ENCODE peak calls at places on chromosomes 3 and 15, in seven cellular contexts. M, X, Y, G, C, E and K are unnamed samples.

GRCh38 chr3:154310840-154311239 is 13.4 kb downstream of the DHX36 start:
- DNase-seq in G (no peak), M (peak), Y (no peak), C (no peak), E (no peak), X (no peak), K (no peak)

GRCh38 chr15:58738051-58738707 is 11.3 kb downstream of the ADAM10 start:
- DNase-seq in Y (no peak), M (peak), E (no peak), C (no peak), X (no peak), G (no peak), K (peak)

GRCh38 chr3:172911142-172911541 is 160.6 kb downstream of the ECT2 start:
- DNase-seq in C (no peak), E (no peak), G (no peak), M (no peak), Y (no peak), X (no peak), K (no peak)

GRCh38 chr3:113124256-113124830 is 87.0 kb upstream of the BOC start:
- DNase-seq in E (no peak), Y (no peak), G (no peak), X (no peak), M (no peak), C (peak), K (no peak)

GRCh38 chr3:123143669-123144411 is 57.9 kb upstream of the SEC22A start:
- DNase-seq in C (no peak), G (peak), Y (no peak), X (no peak), E (no peak), M (peak), K (no peak)

GRCh38 chr15:89458440-89458839 is 37.9 kb downstream of the RHCG start:
- DNase-seq in Y (no peak), X (no peak), M (no peak), C (no peak), E (no peak), G (no peak), K (no peak)

GRCh38 chr3:13932578-13933295 is 52.9 kb upstream of the WNT7A start:
- DNase-seq in G (no peak), Y (no peak), M (peak), E (no peak), C (no peak), X (no peak), K (no peak)

GRCh38 chr3:59655616-59656015 is 605.8 kb upstream of the CFAP20DC start:
- DNase-seq in E (no peak), M (no peak), Y (no peak), C (no peak), G (no peak), X (no peak), K (no peak)

GRCh38 chr3:174125267-174125844 is 727.8 kb downstream of the NLGN1 start:
- DNase-seq in Y (peak), X (no peak), G (peak), C (no peak), E (no peak), M (peak), K (peak)

GRCh38 chr3:192816274-192816853 is 89.0 kb upstream of the FGF12 start:
- DNase-seq in M (peak), G (peak), Y (peak), X (no peak), E (no peak), C (no peak), K (peak)

GRCh38 chr3:126125781-126126251 is 41.9 kb upstream of the SLC41A3 start:
- DNase-seq in E (no peak), X (no peak), C (no peak), Y (no peak), G (no peak), M (no peak), K (no peak)

GRCh38 chr15:25175789-25176615 is 221.2 kb downstream of the SNRPN start:
- DNase-seq in C (no peak), E (no peak), M (no peak), G (no peak), Y (no peak), X (no peak), K (no peak)

GRCh38 chr15:35633677-35634076 is 87.7 kb upstream of the DPH6 start:
- DNase-seq in X (no peak), G (no peak), C (no peak), M (no peak), Y (no peak), E (no peak), K (no peak)

GRCh38 chr15:26889298-26889898 is 22.5 kb downstream of the GABRA5 start:
- DNase-seq in X (no peak), M (peak), G (peak), Y (peak), C (no peak), E (no peak), K (peak)

GRCh38 chr3:72907851-72908620 is 20.2 kb downstream of the GXYLT2 start:
- DNase-seq in Y (no peak), M (peak), G (no peak), X (no peak), C (no peak), E (no peak), K (peak)

GRCh38 chr3:70108072-70108471 is 108.5 kb downstream of the SAMMSON start:
- DNase-seq in Y (peak), G (no peak), M (peak), C (no peak), E (no peak), X (no peak), K (peak)

GRCh38 chr3:146222204-146223046 is 28.5 kb downstream of the PLSCR4 start:
- DNase-seq in C (no peak), E (no peak), M (no peak), Y (no peak), G (no peak), X (no peak), K (peak)

GRCh38 chr15:88746451-88746850 is 56.8 kb upstream of the ACAN start:
- DNase-seq in E (no peak), G (no peak), Y (no peak), M (no peak), C (no peak), X (no peak), K (no peak)

GRCh38 chr15:65476942-65477341 is 40.5 kb downstream of the DPP8 start:
- DNase-seq in E (no peak), X (no peak), Y (no peak), G (no peak), M (peak), C (no peak), K (peak)

GRCh38 chr3:177144922-177145321 is 52.4 kb downstream of the TBL1XR1 start:
- DNase-seq in E (no peak), M (no peak), X (no peak), Y (no peak), G (no peak), C (peak), K (no peak)

GRCh38 chr3:168117059-168117458 is 21.3 kb upstream of the GOLIM4 start:
- DNase-seq in X (no peak), E (no peak), M (peak), G (no peak), C (no peak), Y (no peak), K (no peak)

GRCh38 chr3:157073810-157074209 is 86.1 kb downstream of the CCNL1 start:
- DNase-seq in E (no peak), C (no peak), G (no peak), X (no peak), Y (no peak), M (peak), K (peak)

GRCh38 chr3:18098960-18099587 is 326.1 kb downstream of the SATB1 start:
- DNase-seq in E (no peak), Y (no peak), C (no peak), M (peak), G (no peak), X (no peak), K (peak)

GRCh38 chr3:45434996-45435395 is 46.6 kb downstream of the LARS2 start:
- DNase-seq in E (no peak), Y (no peak), X (no peak), M (no peak), C (no peak), G (no peak), K (no peak)